ENCODE peak calls at places on chromosomes 4 and X, in six cellular contexts. B is body of pancreas, J is GM10248, L is LNCaP clone FGC, F is Peyer's patch, Q is GM13977. S is an unnamed sample.

GRCh38 chrX:17459596-17459995 is 84.6 kb downstream of the NHS start:
- DNase-seq in B (no peak), J (no peak), L (no peak), F (no peak), Q (no peak), S (no peak)

GRCh38 chr4:110787109-110787508 is 164.2 kb upstream of the PITX2 start:
- DNase-seq in B (no peak), J (no peak), L (no peak), F (no peak), Q (no peak), S (no peak)

GRCh38 chr4:98586634-98587354 is 71.6 kb downstream of the TSPAN5 start:
- DNase-seq in B (no peak), J (no peak), L (no peak), F (no peak), Q (no peak), S (no peak)

GRCh38 chrX:148380614-148381561 is 119.5 kb upstream of the AFF2 start:
- DNase-seq in B (no peak), J (peak), L (no peak), F (peak), Q (peak), S (no peak)

GRCh38 chr4:174120446-174121142 is 162.9 kb downstream of the FBXO8 start:
- DNase-seq in B (peak), J (peak), L (peak), F (no peak), Q (peak), S (no peak)

GRCh38 chr4:76948441-76949292 is 885 bp upstream of the SEPTIN11 start:
- DNase-seq in B (peak), J (peak), L (no peak), F (peak), Q (peak), S (peak)

GRCh38 chrX:46653482-46653881 is 79.9 kb downstream of the CHST7 start:
- DNase-seq in B (no peak), J (no peak), L (no peak), F (no peak), Q (no peak), S (no peak)

GRCh38 chrX:115362334-115363095 is 73.0 kb downstream of the LUZP4 start:
- DNase-seq in B (no peak), J (no peak), L (no peak), F (no peak), Q (no peak), S (no peak)

GRCh38 chr4:108646706-108647105 is 3.7 kb upstream of the OSTC start:
- DNase-seq in B (no peak), J (no peak), L (no peak), F (no peak), Q (no peak), S (no peak)

GRCh38 chr4:10743357-10743756 is 58.8 kb upstream of the CLNK start:
- DNase-seq in B (no peak), J (peak), L (no peak), F (no peak), Q (peak), S (no peak)

GRCh38 chr4:182695842-182696241 is 221.3 kb downstream of the DCTD start:
- DNase-seq in B (no peak), J (no peak), L (no peak), F (no peak), Q (no peak), S (no peak)

GRCh38 chr4:153024466-153024865 is 88.3 kb downstream of the FHDC1 start:
- DNase-seq in B (no peak), J (no peak), L (no peak), F (no peak), Q (no peak), S (no peak)

GRCh38 chrX:50726296-50726695 is 87.7 kb downstream of the SHROOM4 start:
- DNase-seq in B (no peak), J (no peak), L (no peak), F (no peak), Q (no peak), S (no peak)

GRCh38 chr4:106671711-106672110 is 303.1 kb upstream of the GIMD1 start:
- DNase-seq in B (no peak), J (no peak), L (no peak), F (no peak), Q (no peak), S (no peak)

GRCh38 chrX:45774961-45775360 is 574.3 kb upstream of the DIPK2B start:
- DNase-seq in B (no peak), J (no peak), L (no peak), F (no peak), Q (no peak), S (no peak)

GRCh38 chrX:29136904-29137303 is 549.7 kb downstream of the IL1RAPL1 start:
- DNase-seq in B (no peak), J (no peak), L (peak), F (no peak), Q (no peak), S (no peak)

GRCh38 chrX:2538016-2538415 is 37.2 kb upstream of the DHRSX start:
- DNase-seq in B (no peak), J (no peak), L (no peak), F (no peak), Q (no peak), S (no peak)

GRCh38 chr4:131644619-131645018 is 1504.5 kb upstream of the PCDH10 start:
- DNase-seq in B (no peak), J (no peak), L (peak), F (no peak), Q (no peak), S (no peak)

GRCh38 chr4:137694138-137694537 is 161.8 kb upstream of the PCDH18 start:
- DNase-seq in B (no peak), J (no peak), L (no peak), F (no peak), Q (no peak), S (no peak)

GRCh38 chr4:86452323-86452995 is 92.6 kb upstream of the MAPK10 start:
- DNase-seq in B (no peak), J (no peak), L (no peak), F (no peak), Q (no peak), S (no peak)

GRCh38 chr4:29213020-29213419 is 1507.1 kb upstream of the PCDH7 start:
- DNase-seq in B (no peak), J (no peak), L (no peak), F (no peak), Q (no peak), S (no peak)

GRCh38 chrX:100447563-100448397 is 37.7 kb upstream of the PCDH19 start:
- DNase-seq in B (peak), J (peak), L (no peak), F (no peak), Q (peak), S (peak)

GRCh38 chr4:124526321-124526720 is 186.2 kb downstream of the ANKRD50 start:
- DNase-seq in B (no peak), J (no peak), L (peak), F (no peak), Q (no peak), S (no peak)

GRCh38 chr4:82216231-82216630 is 157.6 kb downstream of the HNRNPD start:
- DNase-seq in B (no peak), J (no peak), L (no peak), F (no peak), Q (no peak), S (no peak)

GRCh38 chr4:79150820-79151416 is 174.9 kb downstream of the NAA11 start:
- DNase-seq in B (no peak), J (no peak), L (no peak), F (no peak), Q (no peak), S (no peak)

GRCh38 chr4:12975511-12975910 is 508.6 kb downstream of the RAB28 start:
- DNase-seq in B (no peak), J (no peak), L (no peak), F (no peak), Q (no peak), S (no peak)

GRCh38 chrX:106378616-106379015 is 210.5 kb downstream of the PWWP3B start:
- DNase-seq in B (no peak), J (no peak), L (no peak), F (no peak), Q (no peak), S (no peak)

DNA sequence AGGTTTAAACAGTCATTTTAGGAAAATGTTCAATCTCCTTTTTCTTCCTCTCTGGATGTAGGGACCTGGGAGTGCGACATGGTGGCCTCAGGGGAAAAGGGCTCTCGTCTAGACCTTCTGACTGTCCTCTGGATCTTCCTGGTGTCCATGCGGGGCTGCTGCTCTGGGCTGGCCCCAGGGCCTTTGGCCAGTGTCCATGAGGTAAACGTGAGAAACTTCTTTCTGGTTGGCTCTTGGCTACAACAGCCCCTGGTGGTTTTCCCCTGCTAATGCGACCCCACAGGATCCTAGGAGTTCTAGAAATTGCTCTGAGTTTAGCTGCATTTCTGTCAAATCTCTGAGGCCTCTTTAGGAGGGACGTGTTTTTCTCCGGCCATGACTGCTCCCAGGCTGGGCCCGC is 85.7 kb downstream of the MFAP3L start:
- DNase-seq in B (no peak), J (no peak), L (no peak), F (no peak), Q (no peak), S (no peak)
- TF ChIP-seq CTCF in B (no peak), J (no peak), L (no peak), F (no peak), Q (no peak), S (no peak)

DNA sequence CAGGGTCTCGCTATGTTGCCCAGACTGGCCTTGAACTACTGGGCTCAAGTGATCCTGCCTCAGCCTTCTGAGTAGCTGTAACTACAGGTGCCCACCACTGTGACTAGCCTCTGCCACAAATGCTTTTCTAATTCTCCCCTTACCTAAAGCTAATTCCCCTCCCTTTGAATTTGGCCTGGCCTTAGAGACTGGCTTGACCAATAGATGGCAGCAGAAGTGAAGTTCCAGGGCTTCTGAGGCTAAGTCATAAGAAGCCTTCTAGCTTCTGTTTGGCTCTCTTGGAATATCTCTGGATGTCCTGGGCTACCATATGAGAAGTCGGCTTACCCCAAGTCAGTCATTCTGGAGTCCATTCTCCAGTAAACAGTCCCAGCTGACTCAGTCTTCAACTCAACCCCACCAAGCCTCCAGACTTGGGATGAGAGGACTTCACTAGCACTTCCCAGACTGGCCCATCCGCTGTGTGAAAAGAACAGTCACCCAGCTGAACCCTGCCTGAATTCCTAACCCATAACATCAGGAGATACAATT is 61.0 kb downstream of the HPRT1 start:
- DNase-seq in B (peak), J (peak), L (peak), F (no peak), Q (peak), S (no peak)
- TF ChIP-seq CTCF in B (peak), J (peak), L (peak), F (peak), Q (peak), S (peak)

GRCh38 chr4:4271912-4272311 is 18.0 kb downstream of the LYAR start:
- DNase-seq in B (no peak), J (no peak), L (no peak), F (no peak), Q (no peak), S (no peak)
- TF ChIP-seq CTCF in B (no peak), J (no peak), L (peak), F (no peak), Q (no peak), S (peak)

DNA sequence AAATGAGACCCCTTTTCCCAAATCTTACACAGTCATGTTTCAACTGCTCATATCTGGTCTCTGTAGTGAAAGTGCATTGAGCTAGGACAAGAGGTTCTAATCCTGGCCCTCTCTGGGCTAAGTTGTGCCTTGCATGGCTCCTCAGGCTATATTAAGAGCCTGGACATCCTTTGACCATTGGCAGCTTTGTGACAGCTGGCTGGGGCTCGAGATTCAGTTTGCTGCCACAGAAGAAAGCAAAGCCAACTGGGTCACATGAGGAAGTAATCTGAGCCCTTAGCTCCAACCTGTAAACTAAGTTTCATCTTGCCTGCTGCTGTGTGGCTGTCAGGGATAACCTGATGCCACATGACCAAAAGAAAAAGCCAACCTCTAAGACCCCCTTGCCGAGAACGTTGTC is 51.8 kb upstream of the JADE1 start:
- DNase-seq in B (peak), J (no peak), L (peak), F (no peak), Q (no peak), S (no peak)
- TF ChIP-seq CTCF in B (no peak), J (no peak), L (no peak), F (no peak), Q (no peak), S (no peak)

GRCh38 chr4:40327340-40327739 is 7.8 kb upstream of the CHRNA9 start:
- DNase-seq in B (no peak), J (no peak), L (no peak), F (no peak), Q (no peak), S (no peak)

GRCh38 chr4:40328383-40328782 is 6.8 kb upstream of the CHRNA9 start:
- DNase-seq in B (no peak), J (no peak), L (no peak), F (no peak), Q (no peak), S (no peak)

GRCh38 chr4:40323866-40324265 is 11.3 kb upstream of the CHRNA9 start:
- DNase-seq in B (no peak), J (no peak), L (no peak), F (no peak), Q (no peak), S (no peak)

GRCh38 chr4:40322853-40323252 is 12.3 kb upstream of the CHRNA9 start:
- DNase-seq in B (no peak), J (no peak), L (no peak), F (no peak), Q (no peak), S (no peak)

DNA sequence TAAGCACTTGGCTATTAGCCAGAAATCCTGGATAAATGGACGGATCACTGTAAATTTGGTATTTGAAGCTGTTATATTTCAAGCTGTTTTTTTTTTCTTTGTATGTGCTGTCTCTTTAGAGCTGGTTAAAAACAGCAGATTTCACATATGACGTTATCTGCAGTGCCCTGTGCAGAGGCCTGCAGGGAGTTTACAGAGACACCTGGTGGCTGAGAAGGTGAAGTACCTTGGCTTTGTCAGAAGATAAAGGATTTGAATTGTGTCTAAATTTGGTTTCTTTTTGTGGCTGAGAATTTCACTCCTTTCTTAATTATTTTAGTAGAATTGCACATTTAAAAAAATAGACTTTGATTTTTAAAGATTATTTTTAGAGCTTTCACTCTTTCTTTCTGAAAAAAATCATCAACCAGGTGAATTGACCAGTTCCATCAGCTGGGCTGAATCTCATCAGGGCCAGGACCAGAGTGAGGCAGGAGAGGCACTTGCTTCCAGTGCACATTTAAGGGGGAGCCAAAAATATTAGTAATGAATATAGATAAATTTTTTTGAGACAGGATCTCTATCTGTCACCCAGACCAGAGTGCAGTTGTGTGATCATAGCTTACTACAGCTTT is 9.6 kb upstream of the CHRNA9 start:
- DNase-seq in B (peak), J (peak), L (peak), F (peak), Q (peak), S (peak)
- TF ChIP-seq CTCF in B (peak), J (peak), L (peak), F (peak), Q (peak), S (peak)

GRCh38 chr4:126582737-126583136 is 1050.0 kb upstream of the INTU start:
- DNase-seq in B (no peak), J (no peak), L (no peak), F (no peak), Q (no peak), S (no peak)

GRCh38 chr4:126583509-126583908 is 1049.2 kb upstream of the INTU start:
- DNase-seq in B (no peak), J (no peak), L (no peak), F (no peak), Q (no peak), S (no peak)
- TF ChIP-seq CTCF in B (no peak), J (no peak), L (peak), F (no peak), Q (peak), S (peak)

GRCh38 chrX:12771445-12772069 is 19.7 kb upstream of the PRPS2 start:
- DNase-seq in B (peak), J (peak), L (no peak), F (peak), Q (peak), S (no peak)
- TF ChIP-seq CTCF in B (peak), J (peak), L (peak), F (peak), Q (peak), S (peak)

DNA sequence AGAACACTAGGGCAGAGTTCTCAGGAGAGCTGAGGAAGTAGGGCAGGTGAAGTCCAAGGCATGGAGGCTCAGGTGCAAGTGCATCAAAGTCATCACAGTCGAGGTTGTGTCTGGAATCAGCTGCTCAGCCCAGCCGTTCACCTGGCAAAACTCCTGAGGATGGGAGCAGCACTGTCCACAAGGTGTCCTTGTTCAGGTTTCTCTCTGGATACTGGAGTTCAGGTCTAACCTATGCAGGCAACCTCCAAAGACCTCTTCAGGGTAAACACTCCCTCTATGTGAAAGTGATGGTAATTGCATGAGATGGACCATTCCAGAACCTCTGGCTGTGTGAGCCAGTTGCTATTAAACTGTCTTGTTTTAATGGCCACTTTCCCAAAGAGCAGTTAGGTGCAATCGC is 120.2 kb upstream of the PSAPL1 start:
- DNase-seq in B (no peak), J (no peak), L (no peak), F (no peak), Q (no peak), S (no peak)
- TF ChIP-seq CTCF in B (no peak), J (no peak), L (peak), F (no peak), Q (no peak), S (peak)

DNA sequence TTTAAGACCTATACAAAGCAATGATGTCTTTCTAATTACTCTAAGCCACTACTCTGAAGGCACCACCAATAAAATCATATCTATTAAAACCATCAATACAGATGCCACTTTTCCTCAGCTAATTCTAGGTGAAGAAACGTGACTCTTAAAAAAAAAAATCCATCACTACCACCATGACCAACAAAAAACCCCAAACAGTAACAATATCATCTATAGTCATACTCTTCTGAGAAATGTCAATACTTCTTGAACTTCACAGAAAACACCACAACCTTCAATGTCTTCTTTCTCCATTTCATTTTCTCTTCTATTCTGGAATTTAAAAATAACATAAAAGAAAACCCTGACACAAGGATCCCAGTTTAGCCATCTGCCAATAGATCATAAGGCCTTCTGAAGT is 35.7 kb downstream of the CASK start:
- DNase-seq in B (no peak), J (no peak), L (no peak), F (no peak), Q (no peak), S (no peak)
- TF ChIP-seq CTCF in B (no peak), J (no peak), L (no peak), F (no peak), Q (no peak), S (no peak)

S was measured in D721Med.